ENCODE peak calls at places on chromosome 14, in five cellular contexts. G, U, Q, P and W are unnamed samples.

GRCh38 chr14:67420102-67420739 is 8.3 kb upstream of the PLEK2 start:
- DNase-seq in U (no peak), Q (peak; percentile 68), G (no peak), P (no peak), W (peak; percentile 20)

GRCh38 chr14:58752782-58753181 is 115.0 kb downstream of the DACT1 start:
- DNase-seq in U (no peak), P (no peak), Q (no peak), G (peak; percentile 73), W (no peak)

GRCh38 chr14:33646692-33647260 is 304.1 kb downstream of the EGLN3 start:
- DNase-seq in G (no peak), U (no peak), Q (no peak), P (peak; percentile 91), W (no peak)

GRCh38 chr14:104751539-104752337 is 1.2 kb upstream of the SIVA1 start:
- DNase-seq in P (no peak), Q (no peak), G (no peak), U (no peak), W (no peak)

GRCh38 chr14:36663404-36664321 is 2.0 kb downstream of the PAX9 start:
- DNase-seq in P (peak; percentile 21), Q (no peak), G (no peak), U (peak; percentile 12), W (no peak)

GRCh38 chr14:55077155-55077554 is 25.7 kb downstream of the MAPK1IP1L start:
- DNase-seq in G (no peak), P (peak; percentile 15), U (no peak), Q (no peak), W (no peak)

GRCh38 chr14:23646648-23647549 is 10.7 kb downstream of the DHRS2 start:
- DNase-seq in Q (no peak), U (no peak), P (no peak), G (no peak), W (no peak)

GRCh38 chr14:34081126-34081575 is 130.3 kb upstream of the EGLN3 start:
- DNase-seq in P (peak; percentile 85), U (no peak), Q (no peak), G (no peak), W (no peak)

GRCh38 chr14:51310453-51311074 is 70.5 kb downstream of the TMX1 start:
- DNase-seq in G (no peak), P (peak; percentile 87), Q (no peak), U (no peak), W (no peak)

GRCh38 chr14:71961972-71962371 is 29.7 kb downstream of the RGS6 start:
- DNase-seq in Q (no peak), U (no peak), G (no peak), P (no peak), W (no peak)

GRCh38 chr14:61489002-61489401 is 167.6 kb downstream of the PRKCH start:
- DNase-seq in U (no peak), G (no peak), P (no peak), Q (no peak), W (no peak)

GRCh38 chr14:90583427-90583826 is 186.6 kb downstream of the CALM1 start:
- DNase-seq in U (no peak), P (no peak), G (no peak), Q (no peak), W (no peak)

GRCh38 chr14:102370305-102370809 is 7.6 kb downstream of the TECPR2 start:
- DNase-seq in P (no peak), Q (no peak), U (no peak), G (no peak), W (no peak)

GRCh38 chr14:99041141-99041819 is 230.7 kb downstream of the BCL11B start:
- DNase-seq in G (no peak), U (no peak), Q (no peak), P (peak; percentile 7), W (no peak)

GRCh38 chr14:74569826-74570591 is 42.0 kb downstream of the LTBP2 start:
- DNase-seq in P (no peak), U (no peak), G (no peak), Q (peak; percentile 32), W (no peak)

GRCh38 chr14:103512701-103513611 is 9.7 kb downstream of the CKB start:
- DNase-seq in P (peak; percentile 84), G (peak; percentile 71), U (no peak), Q (peak; percentile 69), W (no peak)

GRCh38 chr14:70451874-70452273 is at the start of gene ADAM21:
- DNase-seq in U (no peak), Q (no peak), P (no peak), G (no peak), W (no peak)

GRCh38 chr14:70442750-70443149 is 9.2 kb upstream of the ADAM21 start:
- DNase-seq in G (no peak), P (no peak), U (no peak), Q (no peak), W (no peak)

DNA sequence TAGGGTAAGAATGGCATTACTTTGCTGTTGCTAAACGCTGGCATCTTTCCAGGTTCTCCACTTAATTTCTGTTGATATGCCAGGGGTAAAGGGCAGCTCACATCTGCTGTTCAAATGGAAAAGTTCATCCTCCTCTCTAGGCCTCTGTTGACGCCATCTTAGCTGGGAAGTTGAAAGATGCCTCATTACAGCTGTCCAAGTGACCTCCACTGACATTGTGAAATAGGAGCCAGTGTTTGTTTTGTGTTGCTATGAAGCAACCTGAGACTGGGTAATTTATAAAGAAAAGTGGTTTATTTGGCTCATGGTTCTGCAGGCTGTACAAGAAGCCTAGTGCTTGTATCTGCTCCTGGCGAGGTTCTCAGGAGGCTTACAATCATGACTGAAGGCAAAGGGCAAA is 3.3 kb upstream of the ADAM21 start:
- DNase-seq in P (no peak), Q (no peak), U (no peak), G (no peak), W (no peak)
- TF ChIP-seq CTCF in P (no peak), Q (no peak), U (no peak), G (no peak), W (no peak)

GRCh38 chr14:92704036-92704804 is 44.2 kb downstream of the LGMN start:
- DNase-seq in U (peak; percentile 87), G (peak; percentile 60), P (no peak), Q (no peak), W (no peak)

GRCh38 chr14:92701826-92702225 is 46.6 kb downstream of the LGMN start:
- DNase-seq in G (no peak), Q (no peak), U (no peak), P (no peak), W (no peak)

GRCh38 chr14:92702441-92702918 is 45.9 kb downstream of the LGMN start:
- DNase-seq in Q (no peak), G (no peak), U (no peak), P (no peak), W (no peak)

GRCh38 chr14:92704821-92705220 is 43.6 kb downstream of the LGMN start:
- DNase-seq in P (no peak), U (no peak), Q (no peak), G (no peak), W (no peak)

DNA sequence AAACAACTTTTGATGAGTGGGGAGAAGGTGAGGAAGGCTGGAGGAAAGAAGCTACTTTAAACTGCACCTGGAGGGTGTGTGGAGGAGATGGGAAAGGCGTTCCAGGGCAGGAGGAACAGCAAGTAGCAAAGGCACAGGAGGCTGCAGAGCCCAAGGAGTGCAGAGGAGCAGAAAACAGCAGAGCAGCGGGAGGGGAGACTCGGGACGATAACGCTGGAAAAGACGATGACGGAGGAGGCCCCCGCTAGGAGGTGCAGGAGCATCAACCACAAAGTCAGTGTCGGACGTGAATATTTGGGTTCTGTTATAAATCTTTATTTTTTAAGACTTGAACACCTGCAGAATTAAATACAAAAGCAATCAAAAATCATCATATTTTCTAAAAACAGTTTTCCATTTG is 44.9 kb downstream of the LGMN start:
- DNase-seq in G (no peak), Q (no peak), P (no peak), U (no peak), W (no peak)
- TF ChIP-seq CTCF in G (no peak), Q (no peak), P (no peak), U (no peak), W (no peak)

GRCh38 chr14:81066672-81067071 is 111.3 kb downstream of the TSHR start:
- DNase-seq in U (no peak), G (no peak), P (peak; percentile 27), Q (no peak), W (no peak)

GRCh38 chr14:81067156-81067555 is 111.7 kb downstream of the TSHR start:
- DNase-seq in Q (no peak), P (no peak), U (no peak), G (no peak), W (no peak)

GRCh38 chr14:81068384-81068783 is 113.0 kb downstream of the TSHR start:
- DNase-seq in G (no peak), U (no peak), Q (no peak), P (no peak), W (no peak)

GRCh38 chr14:81062380-81062779 is 107.0 kb downstream of the TSHR start:
- DNase-seq in G (no peak), Q (no peak), U (no peak), P (no peak), W (no peak)

DNA sequence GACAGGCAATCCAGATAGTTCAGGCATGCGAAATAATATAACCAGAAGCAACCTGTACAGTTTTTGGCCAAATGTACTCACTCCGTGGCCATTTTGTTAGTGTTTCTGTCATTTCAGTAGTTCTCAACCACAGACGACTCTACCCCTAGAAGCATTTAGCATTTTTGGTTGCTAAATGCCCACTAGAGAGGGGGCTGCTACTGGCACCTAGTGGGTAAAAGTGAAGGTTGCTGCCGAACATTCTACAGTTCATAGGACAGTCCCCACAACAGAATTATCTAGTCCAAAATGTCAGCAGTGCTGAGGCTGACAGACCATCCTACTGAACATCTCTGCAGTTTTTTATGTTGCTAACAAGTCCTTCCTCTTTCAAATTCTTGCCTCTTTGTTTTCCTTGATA is 107.4 kb downstream of the TSHR start:
- DNase-seq in P (no peak), G (no peak), U (no peak), Q (peak; percentile 29), W (peak; percentile 20)
- TF ChIP-seq CTCF in P (no peak), G (no peak), U (no peak), Q (peak; percentile 56), W (peak; percentile 32)

DNA sequence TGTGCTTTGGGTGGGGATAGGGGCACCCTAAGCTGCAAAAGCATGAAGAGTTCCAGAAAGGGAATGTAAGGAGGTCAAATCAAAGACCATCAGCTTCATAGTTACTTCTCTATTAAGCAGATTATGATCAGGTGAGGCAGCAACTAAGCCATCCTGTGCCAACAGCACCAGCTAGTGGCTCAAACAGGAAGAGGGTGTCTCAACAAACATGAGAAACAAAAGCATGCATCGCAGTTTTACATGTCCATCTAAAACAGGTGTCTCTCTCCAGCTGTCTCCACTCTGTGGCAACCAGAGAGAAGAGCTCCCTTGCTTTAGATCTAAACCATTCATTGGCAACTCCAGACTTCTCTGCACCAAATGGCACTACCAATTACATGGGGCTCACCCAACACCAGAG is 52.9 kb downstream of the ACTN1 start:
- DNase-seq in P (no peak), G (no peak), U (no peak), Q (no peak), W (no peak)
- TF ChIP-seq CTCF in P (peak; percentile 39), G (peak; percentile 31), U (no peak), Q (peak; percentile 83), W (peak; percentile 21)